ENCODE peak calls at places on chromosomes 16 and 17, in four cellular contexts. One of them, this sample, is unnamed.

GRCh38 chr17:35073183-35073790 is 9.8 kb upstream of the RFFL start:
- DNase-seq in A549: no peak
- DNase-seq in IMR-90: no peak
- DNase-seq in K562: no peak
- DNase-seq in this sample: no peak

GRCh38 chr17:28570716-28571254 is 539 bp downstream of the PIGS start:
- DNase-seq in IMR-90: no peak
- DNase-seq in K562: peak; percentile 81
- DNase-seq in A549: peak; percentile 42
- DNase-seq in this sample: peak; percentile 47

GRCh38 chr17:46944931-46945330 is 22.0 kb downstream of the GOSR2 start:
- DNase-seq in IMR-90: no peak
- DNase-seq in A549: no peak
- DNase-seq in K562: no peak
- DNase-seq in this sample: no peak

GRCh38 chr17:41873559-41874292 is 8.5 kb upstream of the KLHL11 start:
- DNase-seq in K562: no peak
- DNase-seq in IMR-90: no peak
- DNase-seq in A549: no peak
- DNase-seq in this sample: no peak

GRCh38 chr17:30379303-30380105 is 777 bp downstream of the CPD start:
- DNase-seq in A549: no peak
- DNase-seq in IMR-90: no peak
- DNase-seq in K562: peak; percentile 28
- DNase-seq in this sample: no peak

GRCh38 chr17:82876602-82877391 is 37.0 kb upstream of the ZNF750 start:
- DNase-seq in K562: peak; percentile 86
- DNase-seq in A549: no peak
- DNase-seq in IMR-90: peak; percentile 78
- DNase-seq in this sample: peak; percentile 65

GRCh38 chr17:55402374-55402773 is 19.3 kb downstream of the MMD start:
- DNase-seq in K562: no peak
- DNase-seq in IMR-90: peak; percentile 6
- DNase-seq in A549: no peak
- DNase-seq in this sample: no peak

GRCh38 chr17:7835818-7836595 is 2.0 kb downstream of the KDM6B start:
- DNase-seq in A549: peak; percentile 74
- DNase-seq in IMR-90: peak; percentile 58
- DNase-seq in K562: no peak
- DNase-seq in this sample: peak; percentile 64

GRCh38 chr17:41863074-41863843 is 2.0 kb downstream of the KLHL11 start:
- DNase-seq in IMR-90: no peak
- DNase-seq in K562: no peak
- DNase-seq in A549: no peak
- DNase-seq in this sample: no peak

GRCh38 chr16:66477028-66477515 is 50.0 kb downstream of the BEAN1 start:
- DNase-seq in IMR-90: no peak
- DNase-seq in A549: no peak
- DNase-seq in K562: no peak
- DNase-seq in this sample: no peak

GRCh38 chr16:67935402-67936123 is 1.1 kb downstream of the PSMB10 start:
- DNase-seq in A549: peak; percentile 95
- DNase-seq in IMR-90: peak; percentile 87
- DNase-seq in K562: peak; percentile 98
- DNase-seq in this sample: peak; percentile 98

GRCh38 chr17:8621585-8621984 is 8.9 kb downstream of the MYH10 start:
- DNase-seq in IMR-90: peak; percentile 59
- DNase-seq in A549: no peak
- DNase-seq in K562: peak; percentile 11
- DNase-seq in this sample: no peak

GRCh38 chr17:43608313-43608712 is 53.4 kb downstream of the MEOX1 start:
- DNase-seq in K562: no peak
- DNase-seq in IMR-90: peak; percentile 70
- DNase-seq in A549: peak; percentile 75
- DNase-seq in this sample: no peak

GRCh38 chr16:88013766-88014165 is 62.5 kb downstream of the BANP start:
- DNase-seq in A549: no peak
- DNase-seq in K562: no peak
- DNase-seq in IMR-90: no peak
- DNase-seq in this sample: no peak

GRCh38 chr16:88014954-88015805 is 63.9 kb downstream of the BANP start:
- DNase-seq in IMR-90: no peak
- DNase-seq in K562: no peak
- DNase-seq in A549: no peak
- DNase-seq in this sample: no peak

GRCh38 chr16:88012360-88012759 is 61.1 kb downstream of the BANP start:
- DNase-seq in IMR-90: no peak
- DNase-seq in K562: no peak
- DNase-seq in A549: no peak
- DNase-seq in this sample: no peak

GRCh38 chr16:88014201-88014781 is 63.1 kb downstream of the BANP start:
- DNase-seq in A549: peak; percentile 37
- DNase-seq in K562: no peak
- DNase-seq in IMR-90: peak; percentile 77
- DNase-seq in this sample: peak; percentile 20

DNA sequence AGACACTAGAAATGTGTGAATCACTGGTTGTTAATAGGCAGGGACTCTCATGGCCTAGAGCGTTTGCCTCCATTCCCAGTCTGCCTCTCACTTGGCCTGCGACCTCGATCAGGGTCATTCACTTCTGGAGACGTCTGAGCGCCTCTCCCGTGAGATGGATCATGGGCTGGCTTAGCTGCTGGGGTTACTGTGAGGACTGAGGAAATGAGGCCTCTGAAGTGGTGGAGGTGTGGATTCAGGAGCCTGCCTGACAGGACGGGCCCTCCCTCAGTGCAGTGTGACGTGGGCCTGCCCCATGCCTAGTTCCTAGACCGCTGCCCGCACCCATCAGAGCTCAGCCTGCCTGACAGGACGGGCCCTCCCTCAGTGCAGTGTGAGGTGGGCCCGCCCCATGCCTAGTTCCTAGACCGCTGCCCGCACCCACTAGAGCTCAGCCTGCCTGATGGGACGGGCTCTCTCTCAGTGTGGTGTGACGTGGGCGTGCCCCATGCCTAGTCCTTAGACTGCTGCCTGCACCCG is 61.9 kb downstream of the BANP start:
- DNase-seq in A549: no peak
- DNase-seq in K562: no peak
- DNase-seq in IMR-90: peak; percentile 11
- DNase-seq in this sample: no peak
- TF ChIP-seq MAZ in A549: no peak
- TF ChIP-seq MAZ in K562: no peak
- TF ChIP-seq MAZ in IMR-90: no peak
- TF ChIP-seq MAZ in this sample: no peak

GRCh38 chr17:69143683-69144231 is 2.1 kb upstream of the ABCA6 start:
- DNase-seq in IMR-90: no peak
- DNase-seq in A549: no peak
- DNase-seq in K562: no peak
- DNase-seq in this sample: no peak

GRCh38 chr17:69144621-69145255 is 3.0 kb upstream of the ABCA6 start:
- DNase-seq in A549: no peak
- DNase-seq in IMR-90: no peak
- DNase-seq in K562: no peak
- DNase-seq in this sample: no peak

GRCh38 chr17:69147460-69147859 is 5.8 kb upstream of the ABCA6 start:
- DNase-seq in IMR-90: no peak
- DNase-seq in K562: no peak
- DNase-seq in A549: no peak
- DNase-seq in this sample: no peak

GRCh38 chr17:69141802-69142472 is at the start of gene ABCA6:
- DNase-seq in IMR-90: no peak
- DNase-seq in A549: no peak
- DNase-seq in K562: peak; percentile 23
- DNase-seq in this sample: no peak

GRCh38 chr17:69142473-69142802 is 743 bp upstream of the ABCA6 start:
- DNase-seq in A549: no peak
- DNase-seq in K562: no peak
- DNase-seq in IMR-90: peak; percentile 33
- DNase-seq in this sample: peak; percentile 27
- TF ChIP-seq MAZ in A549: no peak
- TF ChIP-seq MAZ in K562: no peak
- TF ChIP-seq MAZ in IMR-90: no peak
- TF ChIP-seq MAZ in this sample: no peak

DNA sequence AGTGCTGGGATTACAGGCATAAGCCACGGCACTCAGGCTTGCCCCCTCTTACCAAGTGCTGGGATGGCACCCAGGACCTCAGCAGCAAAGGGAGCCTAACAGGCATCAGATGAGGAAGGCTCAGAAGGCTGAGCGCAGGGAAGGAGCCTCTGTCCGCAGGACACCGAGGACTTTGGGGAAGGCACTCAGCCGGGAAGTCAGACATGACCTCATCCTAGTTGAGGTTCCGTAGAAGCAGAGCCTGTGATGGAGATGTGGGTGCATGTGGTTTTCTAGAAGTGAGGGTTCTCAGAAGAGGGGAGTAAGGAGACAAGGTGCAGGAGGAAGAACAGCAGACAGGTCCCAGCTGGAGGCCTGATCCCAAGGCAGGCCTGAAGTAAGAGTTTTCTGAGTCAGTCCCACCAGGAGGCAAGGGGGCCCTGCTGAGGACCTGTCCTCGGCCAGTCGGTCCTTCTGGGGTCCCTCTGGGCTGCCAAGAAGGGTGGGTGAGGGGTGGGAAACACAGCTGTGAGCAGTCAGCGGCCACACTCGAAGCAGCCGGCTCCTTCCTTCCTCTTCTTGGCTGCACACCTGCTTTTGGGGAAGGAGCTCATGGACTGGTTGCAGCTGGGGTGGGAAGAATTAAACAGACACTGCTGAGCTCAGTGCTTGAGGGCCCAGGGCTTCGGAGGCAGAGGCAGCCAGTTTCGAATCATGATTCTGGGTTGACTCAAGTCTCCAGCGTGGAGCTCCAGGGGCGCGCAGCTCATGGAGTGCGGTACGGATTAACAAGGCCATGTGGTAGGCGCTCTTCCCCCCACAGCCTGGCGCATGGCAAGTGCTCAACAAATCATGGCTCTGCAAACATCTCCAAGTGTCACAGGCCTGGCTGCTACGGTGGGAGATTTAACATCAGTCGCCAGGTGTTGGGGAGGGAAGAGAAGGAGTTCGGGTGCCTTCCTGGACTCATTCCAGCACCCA is 38.9 kb upstream of the SNN start:
- DNase-seq in IMR-90: peak; percentile 41
- DNase-seq in A549: no peak
- DNase-seq in K562: no peak
- DNase-seq in this sample: no peak
- TF ChIP-seq MAZ in IMR-90: no peak
- TF ChIP-seq MAZ in A549: no peak
- TF ChIP-seq MAZ in K562: no peak
- TF ChIP-seq MAZ in this sample: no peak

GRCh38 chr16:12716658-12717057 is 87.0 kb downstream of the CPPED1 start:
- DNase-seq in IMR-90: no peak
- DNase-seq in A549: no peak
- DNase-seq in K562: no peak
- DNase-seq in this sample: peak; percentile 83

GRCh38 chr16:12723681-12724080 is 80.0 kb downstream of the CPPED1 start:
- DNase-seq in IMR-90: no peak
- DNase-seq in K562: no peak
- DNase-seq in A549: no peak
- DNase-seq in this sample: no peak

GRCh38 chr16:12724216-12724615 is 79.5 kb downstream of the CPPED1 start:
- DNase-seq in K562: no peak
- DNase-seq in IMR-90: no peak
- DNase-seq in A549: no peak
- DNase-seq in this sample: no peak

GRCh38 chr16:12719972-12720371 is 83.7 kb downstream of the CPPED1 start:
- DNase-seq in A549: no peak
- DNase-seq in IMR-90: no peak
- DNase-seq in K562: no peak
- DNase-seq in this sample: no peak

GRCh38 chr16:12721841-12722467 is 81.7 kb downstream of the CPPED1 start:
- DNase-seq in A549: no peak
- DNase-seq in K562: no peak
- DNase-seq in IMR-90: no peak
- DNase-seq in this sample: no peak
- TF ChIP-seq MAZ in A549: no peak
- TF ChIP-seq MAZ in K562: no peak
- TF ChIP-seq MAZ in IMR-90: no peak
- TF ChIP-seq MAZ in this sample: no peak

GRCh38 chr17:81125573-81126081 is 39.7 kb upstream of the PVALEF start:
- DNase-seq in A549: no peak
- DNase-seq in K562: no peak
- DNase-seq in IMR-90: no peak
- DNase-seq in this sample: no peak
- TF ChIP-seq MAZ in A549: no peak
- TF ChIP-seq MAZ in K562: no peak
- TF ChIP-seq MAZ in IMR-90: no peak
- TF ChIP-seq MAZ in this sample: no peak

DNA sequence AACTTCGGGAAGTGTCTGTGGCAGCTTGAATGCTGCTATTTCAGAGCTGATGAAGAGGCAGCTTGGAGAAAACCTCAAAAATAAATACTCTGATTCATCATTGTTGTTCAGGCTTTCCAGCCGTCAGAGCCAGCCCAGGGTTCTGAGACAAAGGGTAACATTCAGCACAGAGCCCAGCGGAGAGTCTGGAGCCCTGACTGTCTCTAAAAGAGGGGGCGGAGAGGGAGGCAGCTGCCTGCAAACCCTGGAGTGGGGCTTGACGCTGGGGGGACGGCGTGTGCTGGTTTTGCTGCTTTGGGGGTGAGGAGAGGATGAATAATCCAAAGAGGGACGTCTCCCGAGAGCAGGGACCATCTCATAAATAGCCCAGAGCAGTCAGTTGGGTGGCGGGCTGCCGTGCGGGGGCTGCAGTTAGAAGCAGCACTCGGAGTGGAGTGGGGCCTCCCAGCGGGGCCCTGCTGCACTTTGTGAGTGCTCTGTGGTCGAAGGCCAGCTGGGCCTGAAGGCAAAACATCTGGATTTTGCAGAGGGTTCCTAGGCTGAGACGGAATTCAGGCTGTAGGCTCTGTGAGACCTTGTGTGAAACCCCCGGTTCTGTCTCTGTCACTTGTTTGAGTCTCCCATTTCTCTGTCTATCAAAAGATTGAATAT is 237.8 kb downstream of the PRKCA start:
- DNase-seq in K562: no peak
- DNase-seq in IMR-90: peak; percentile 91
- DNase-seq in A549: no peak
- DNase-seq in this sample: peak; percentile 72
- TF ChIP-seq MAZ in K562: no peak
- TF ChIP-seq MAZ in IMR-90: peak; percentile 62
- TF ChIP-seq MAZ in A549: no peak
- TF ChIP-seq MAZ in this sample: no peak

DNA sequence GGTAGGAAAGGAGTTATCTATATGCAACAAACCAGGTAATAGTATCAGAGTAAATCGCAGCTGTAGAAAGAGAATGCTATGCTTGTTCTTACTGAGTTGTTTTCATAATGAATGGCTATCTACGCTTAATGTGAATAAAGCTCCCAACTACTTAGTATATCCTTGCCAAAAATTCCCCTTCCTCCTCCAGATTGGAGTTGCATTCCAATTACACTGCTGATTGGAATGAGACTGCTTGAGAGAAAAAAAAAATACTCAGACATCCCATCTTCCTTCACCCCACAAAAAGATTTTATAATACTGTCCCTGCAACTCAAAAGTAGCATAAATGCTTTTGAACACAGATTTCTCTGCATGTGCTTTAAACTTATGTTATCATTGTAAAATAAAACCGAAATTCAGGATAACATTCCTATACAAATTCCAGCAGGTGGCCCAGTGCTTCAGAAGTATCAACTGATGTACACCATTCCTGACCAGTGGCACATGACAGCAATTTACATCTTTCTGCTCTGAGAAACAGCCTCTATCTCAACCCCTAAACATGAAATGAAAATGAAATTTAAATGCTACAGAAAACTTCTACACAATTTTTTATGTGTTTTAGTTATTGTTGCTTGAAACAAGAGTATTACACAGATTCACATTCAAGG is 47.0 kb downstream of the SMURF2 start:
- DNase-seq in IMR-90: peak; percentile 80
- DNase-seq in A549: no peak
- DNase-seq in K562: no peak
- DNase-seq in this sample: no peak
- TF ChIP-seq MAZ in IMR-90: no peak
- TF ChIP-seq MAZ in A549: no peak
- TF ChIP-seq MAZ in K562: no peak
- TF ChIP-seq MAZ in this sample: no peak